ENCODE peak calls at places on chromosomes 3 and 15, in ten cellular contexts. G, B, W, S, A, T, E, K, F and Y are unnamed samples.

GRCh38 chr3:13019243-13019701 is 54.0 kb downstream of the IQSEC1 start:
- DNase-seq in W (no peak), B (no peak), S (peak; percentile 79), F (no peak), A (no peak), E (no peak), G (no peak), T (peak; percentile 61), K (peak; percentile 85), Y (peak; percentile 78)

GRCh38 chr3:113912551-113913246 is 35.1 kb upstream of the ZDHHC23 start:
- DNase-seq in B (peak; percentile 78), F (no peak), A (peak; percentile 78), W (peak; percentile 31), K (no peak), E (peak; percentile 4), T (peak; percentile 83), S (no peak), G (no peak), Y (peak; percentile 70)

GRCh38 chr3:23324745-23325144 is 121.6 kb downstream of the UBE2E2 start:
- DNase-seq in S (no peak), T (peak; percentile 63), G (no peak), A (no peak), B (peak; percentile 52), W (no peak), F (no peak), E (no peak), K (no peak), Y (peak; percentile 47)

GRCh38 chr15:40310001-40310959 is 2.5 kb upstream of the PLCB2 start:
- DNase-seq in A (peak; percentile 23), S (peak; percentile 62), B (peak; percentile 66), K (peak; percentile 86), E (peak; percentile 57), G (peak; percentile 84), W (peak; percentile 56), T (peak; percentile 52), F (no peak), Y (peak; percentile 30)

GRCh38 chr15:101530224-101530958 is 40.9 kb upstream of the PCSK6 start:
- DNase-seq in S (no peak), K (no peak), W (peak; percentile 6), E (no peak), F (no peak), B (no peak), A (no peak), G (no peak), T (no peak), Y (no peak)

GRCh38 chr3:128217702-128218475 is 64.6 kb downstream of the EEFSEC start:
- DNase-seq in E (no peak), A (no peak), F (no peak), S (no peak), B (peak; percentile 46), G (no peak), K (no peak), W (no peak), T (peak; percentile 41), Y (peak; percentile 6)

GRCh38 chr3:140096037-140096436 is 161.1 kb downstream of the CLSTN2 start:
- DNase-seq in A (no peak), F (no peak), G (no peak), T (no peak), E (no peak), S (no peak), W (no peak), B (no peak), K (no peak), Y (no peak)

GRCh38 chr3:100002599-100003350 is 111.5 kb downstream of the FILIP1L start:
- DNase-seq in W (peak; percentile 43), E (no peak), F (no peak), S (no peak), G (no peak), K (no peak), B (no peak), A (peak; percentile 41), T (peak; percentile 94), Y (peak; percentile 90)

GRCh38 chr3:146342971-146343370 is 92.1 kb upstream of the PLSCR4 start:
- DNase-seq in W (no peak), S (no peak), G (no peak), K (no peak), F (no peak), B (no peak), T (peak; percentile 46), E (no peak), A (no peak), Y (peak; percentile 81)

GRCh38 chr3:133376805-133377204 is 23.1 kb upstream of the BFSP2 start:
- DNase-seq in A (peak; percentile 15), B (peak; percentile 14), W (no peak), S (no peak), F (no peak), E (no peak), K (no peak), G (no peak), T (peak; percentile 25), Y (peak; percentile 8)

GRCh38 chr3:187798531-187799520 is 53.6 kb upstream of the BCL6 start:
- DNase-seq in T (no peak), E (peak; percentile 24), W (no peak), S (no peak), A (no peak), K (no peak), B (no peak), F (no peak), G (peak; percentile 61), Y (no peak)